ENCODE peak calls at places on chromosomes 4 and X, in six cellular contexts. J is A673; U is CD4-positive, alpha-beta T cell; B is tibial nerve; O is pancreas; H is A549. C is an unnamed sample. For H3K9me3, the result is how much of the 10 kb centered on the place peaks cover.

GRCh38 chrX:30065226-30065625 is 150.1 kb upstream of the MAGEB2 start:
- DNase-seq in B (no peak), O (no peak), J (no peak), U (no peak), H (no peak), C (no peak)

GRCh38 chrX:121987163-121987562 is 939.8 kb downstream of the GLUD2 start:
- DNase-seq in U (no peak), H (no peak), B (no peak), O (no peak), J (peak), C (no peak)

GRCh38 chrX:30085571-30085970 is 129.8 kb upstream of the MAGEB2 start:
- DNase-seq in J (no peak), U (no peak), B (no peak), O (no peak), H (no peak), C (no peak)

GRCh38 chrX:153740631-153741222 is 16.1 kb downstream of the ABCD1 start:
- DNase-seq in J (no peak), O (no peak), B (no peak), H (no peak), U (no peak), C (no peak)

GRCh38 chr4:128385683-128386304 is 98.2 kb upstream of the PGRMC2 start:
- DNase-seq in B (no peak), U (no peak), J (peak), O (no peak), H (peak), C (peak)

GRCh38 chr4:122300776-122301175 is 78.0 kb upstream of the ADAD1 start:
- DNase-seq in U (no peak), J (no peak), O (no peak), B (no peak), H (no peak), C (no peak)

GRCh38 chrX:46782034-46782433 is 23.1 kb upstream of the SLC9A7 start:
- DNase-seq in U (no peak), H (no peak), O (no peak), B (no peak), J (no peak), C (no peak)

GRCh38 chrX:1537031-1537715 is at the start of gene P2RY8:
- DNase-seq in B (peak), U (peak), O (no peak), J (peak), H (peak), C (peak)

GRCh38 chr4:119615068-119615744 is 13.4 kb downstream of the PDE5A start:
- DNase-seq in J (no peak), H (no peak), U (no peak), O (no peak), B (no peak), C (no peak)

GRCh38 chrX:7614616-7615015 is 228.4 kb upstream of the VCX start:
- DNase-seq in O (no peak), B (no peak), H (no peak), U (no peak), J (no peak), C (no peak)

GRCh38 chrX:77742788-77743476 is 43.1 kb downstream of the ATRX start:
- DNase-seq in H (no peak), O (no peak), B (no peak), U (no peak), J (no peak), C (no peak)

GRCh38 chr4:136796953-136797352 is 735.3 kb downstream of the PCDH18 start:
- DNase-seq in J (no peak), B (no peak), O (no peak), U (no peak), H (no peak), C (no peak)

GRCh38 chrX:63686878-63687714 is 97.9 kb downstream of the ARHGEF9 start:
- DNase-seq in B (peak), H (peak), J (peak), U (no peak), O (no peak), C (no peak)

GRCh38 chrX:24023538-24023937 is 3.4 kb downstream of the KLHL15 start:
- DNase-seq in B (no peak), J (no peak), H (no peak), O (no peak), U (no peak), C (no peak)

GRCh38 chrX:109695637-109696036 is 37.4 kb downstream of the ACSL4 start:
- DNase-seq in H (no peak), O (no peak), J (no peak), U (no peak), B (no peak), C (no peak)

GRCh38 chrX:71366674-71367256 is 608 bp downstream of the TAF1 start:
- DNase-seq in O (peak), J (peak), U (peak), H (peak), B (no peak), C (no peak)

GRCh38 chrX:106247162-106247561 is 79.1 kb downstream of the PWWP3B start:
- DNase-seq in B (no peak), J (no peak), U (no peak), O (no peak), H (no peak), C (no peak)

GRCh38 chr4:74112399-74113090 is 13.6 kb upstream of the CXCL2 start:
- DNase-seq in U (no peak), O (no peak), B (no peak), H (no peak), J (no peak), C (no peak)

GRCh38 chr4:6379787-6380745 is 92.3 kb downstream of the PPP2R2C start:
- DNase-seq in J (no peak), U (no peak), B (no peak), O (no peak), H (no peak), C (no peak)

GRCh38 chr4:17077105-17077504 is 178.7 kb upstream of the LDB2 start:
- DNase-seq in O (no peak), B (no peak), H (no peak), U (no peak), J (no peak), C (no peak)

GRCh38 chrX:73127700-73128241 is 48.5 kb upstream of the PABPC1L2A start:
- DNase-seq in U (no peak), H (no peak), J (no peak), O (no peak), B (no peak), C (no peak)

GRCh38 chr4:89929425-89930272 is 35.0 kb downstream of the MMRN1 start:
- DNase-seq in O (no peak), H (no peak), J (peak), U (no peak), B (no peak), C (no peak)

GRCh38 chr4:121597346-121597934 is 99.3 kb downstream of the ANXA5 start:
- DNase-seq in B (no peak), O (no peak), H (no peak), U (no peak), J (no peak), C (no peak)

DNA sequence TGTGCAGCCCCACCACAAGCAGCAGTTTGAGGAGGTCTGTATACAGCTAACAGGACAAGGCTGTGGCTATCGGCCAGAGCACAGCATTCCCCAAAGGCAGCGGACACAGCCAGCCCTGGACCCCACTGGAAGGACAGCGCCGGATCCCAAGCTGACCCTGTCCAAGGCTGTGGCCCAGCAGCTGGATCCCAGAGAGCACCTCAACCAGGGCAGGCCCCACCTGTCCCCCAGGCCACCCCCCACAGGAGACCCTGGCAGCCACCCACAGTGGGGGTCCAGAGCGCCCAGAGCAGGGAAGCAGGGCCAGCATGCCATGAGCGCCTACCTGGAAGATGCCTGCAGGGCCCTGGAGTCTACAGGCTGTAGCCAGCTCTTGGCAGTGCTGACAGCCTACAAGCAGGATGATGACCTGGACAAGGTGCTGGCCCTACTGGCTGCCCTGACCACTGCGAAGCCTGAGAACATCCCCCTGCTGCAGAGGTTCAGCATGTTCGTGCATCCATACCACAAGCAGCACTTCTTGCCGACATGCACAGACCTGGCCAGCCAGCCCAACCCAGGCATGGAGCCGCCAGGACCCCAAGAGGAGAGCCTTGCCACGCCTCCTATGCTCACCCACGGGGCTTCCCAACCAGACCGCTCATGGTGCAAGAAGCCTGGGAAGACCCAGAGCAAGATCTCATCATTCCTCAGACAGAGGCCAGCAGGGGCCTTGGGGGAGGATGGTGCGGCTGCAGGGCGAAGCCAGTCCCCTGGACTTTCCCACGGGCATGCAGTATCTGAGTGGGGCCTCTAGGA is 62.0 kb downstream of the ALPK1 start:
- DNase-seq in O (no peak), U (no peak), B (no peak), J (no peak), H (no peak), C (no peak)
- H3K9me3 ChIP-seq in O (under half), U (under half), B (under half), J (under half), H (under half), C (under half)

GRCh38 chr4:33316033-33316432 is 2595.9 kb downstream of the PCDH7 start:
- DNase-seq in O (no peak), B (no peak), H (no peak), U (no peak), J (no peak), C (no peak)
- H3K9me3 ChIP-seq in O (under half), B (under half), H (under half), U (under half), J (under half), C (under half)

GRCh38 chrX:152020895-152021294 is 46.4 kb upstream of the GABRE start:
- DNase-seq in U (no peak), B (no peak), J (no peak), O (no peak), H (no peak), C (no peak)
- H3K9me3 ChIP-seq in U (under half), B (under half), J (under half), O (under half), H (under half), C (under half)

GRCh38 chr4:94158883-94159282 is 48.8 kb upstream of the SMARCAD1 start:
- DNase-seq in H (no peak), U (no peak), B (no peak), O (no peak), J (no peak), C (no peak)

GRCh38 chr4:94159790-94160189 is 47.9 kb upstream of the SMARCAD1 start:
- DNase-seq in B (no peak), J (no peak), U (no peak), H (no peak), O (no peak), C (no peak)

GRCh38 chr4:94152466-94152865 is 55.2 kb upstream of the SMARCAD1 start:
- DNase-seq in B (no peak), J (no peak), O (no peak), H (no peak), U (no peak), C (no peak)

GRCh38 chr4:94160774-94161173 is 46.9 kb upstream of the SMARCAD1 start:
- DNase-seq in U (no peak), O (no peak), B (no peak), J (no peak), H (no peak), C (no peak)

DNA sequence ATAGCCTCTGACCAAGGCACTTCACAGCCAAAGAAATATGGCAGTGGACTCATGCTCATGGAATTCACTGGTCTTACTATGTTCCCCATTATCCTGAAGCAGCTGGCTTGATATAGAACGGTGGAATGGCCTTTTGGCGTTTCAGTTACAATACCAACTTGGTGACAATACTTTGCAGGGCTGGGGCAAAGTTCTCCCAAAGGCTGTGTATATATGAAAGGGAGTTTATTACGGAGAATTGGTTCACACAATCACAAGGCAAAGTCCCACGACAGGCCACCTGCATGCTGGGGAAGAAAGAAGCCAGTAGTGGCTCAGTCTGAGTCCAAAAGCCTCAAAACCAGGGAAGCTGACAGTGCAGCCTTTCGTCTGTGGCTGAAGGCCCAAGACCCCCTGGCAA is 50.8 kb upstream of the SMARCAD1 start:
- DNase-seq in B (no peak), U (no peak), H (no peak), J (no peak), O (no peak), C (no peak)
- H3K9me3 ChIP-seq in B (under half), U (under half), H (under half), J (under half), O (under half), C (under half)

DNA sequence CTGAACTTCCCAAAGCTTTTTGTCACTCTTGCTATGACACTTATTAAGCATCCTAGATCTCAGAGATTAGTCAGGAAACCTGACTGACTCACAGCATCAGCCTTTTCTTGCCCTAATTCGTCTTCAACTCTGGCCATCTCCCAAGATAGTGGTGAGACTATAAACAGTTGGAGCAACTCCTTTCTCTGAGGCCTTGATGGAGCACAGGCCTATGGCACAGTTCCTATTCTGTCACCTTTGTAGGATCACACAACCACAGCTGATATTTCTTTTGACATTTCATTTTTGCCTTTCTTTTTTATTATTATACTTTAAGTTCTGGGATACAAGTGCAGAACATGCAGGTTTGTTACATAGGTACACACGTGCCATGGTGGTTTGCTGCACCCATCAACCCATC is 217.7 kb downstream of the PRR32 start:
- DNase-seq in H (no peak), O (no peak), U (no peak), J (no peak), B (no peak), C (no peak)
- H3K9me3 ChIP-seq in H (under half), O (under half), U (under half), J (under half), B (under half), C (under half)

GRCh38 chr4:138576684-138577083 is 334.5 kb upstream of the SLC7A11 start:
- DNase-seq in O (no peak), H (peak), B (no peak), U (no peak), J (peak), C (no peak)

GRCh38 chr4:138577145-138577544 is 335.0 kb upstream of the SLC7A11 start:
- DNase-seq in B (no peak), J (no peak), H (no peak), U (no peak), O (no peak), C (no peak)

GRCh38 chr4:138573246-138573645 is 331.1 kb upstream of the SLC7A11 start:
- DNase-seq in U (no peak), O (no peak), H (no peak), B (no peak), J (no peak), C (no peak)

DNA sequence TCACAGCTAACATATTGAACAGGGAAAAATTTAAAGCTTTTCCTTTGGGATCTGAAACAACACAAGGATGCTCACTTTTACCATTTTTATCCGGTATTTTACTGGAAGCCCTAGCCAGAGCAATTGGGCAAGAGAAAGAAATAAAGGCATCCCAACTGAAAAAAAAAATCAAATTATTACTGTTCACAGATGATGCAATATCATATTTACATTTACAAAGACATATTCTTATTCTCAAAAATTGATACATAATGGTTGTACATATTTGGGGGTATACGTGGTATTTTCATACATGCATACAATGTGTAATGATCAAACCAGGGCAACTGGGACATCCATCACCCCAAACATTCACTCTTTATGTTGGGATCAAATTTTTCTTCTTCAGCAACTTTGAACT is 337.0 kb upstream of the SLC7A11 start:
- DNase-seq in B (no peak), H (no peak), U (no peak), J (no peak), O (no peak), C (no peak)
- H3K9me3 ChIP-seq in B (half or more), H (under half), U (under half), J (under half), O (under half), C (under half)

DNA sequence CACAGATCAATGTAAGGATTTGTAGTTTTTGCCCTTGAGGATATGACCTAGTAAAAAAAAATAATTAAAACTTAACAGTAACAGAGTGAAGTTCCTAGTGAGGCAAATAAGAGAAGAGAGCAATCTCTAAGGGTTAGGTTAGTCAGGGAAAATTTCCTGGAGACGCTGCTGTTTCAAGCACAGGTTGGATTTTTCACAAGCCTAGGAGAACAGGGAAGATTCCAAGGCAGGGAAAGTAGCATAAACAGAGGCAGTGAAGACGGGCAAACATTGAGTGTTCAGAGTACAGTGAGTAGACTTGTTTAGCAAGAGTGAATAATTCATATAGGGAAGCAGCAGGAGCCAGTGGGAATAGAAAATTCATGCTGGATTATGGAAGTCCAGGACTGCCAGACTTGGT is 212.8 kb downstream of the SPANXN3 start:
- DNase-seq in O (no peak), J (no peak), U (no peak), H (no peak), B (no peak), C (no peak)
- H3K9me3 ChIP-seq in O (under half), J (under half), U (under half), H (under half), B (under half), C (under half)

GRCh38 chr4:8776366-8776765 is 95.3 kb downstream of the HMX1 start:
- DNase-seq in U (no peak), H (no peak), O (peak), B (no peak), J (no peak), C (no peak)
- H3K9me3 ChIP-seq in U (under half), H (under half), O (under half), B (under half), J (under half), C (under half)

GRCh38 chr4:917992-918391 is 14.1 kb downstream of the GAK start:
- DNase-seq in H (no peak), O (no peak), B (no peak), J (no peak), U (no peak), C (no peak)
- H3K9me3 ChIP-seq in H (under half), O (under half), B (under half), J (under half), U (under half), C (under half)